ENCODE peak calls at places on chromosomes 7 and 10, in six cellular contexts. One of them, this sample, is unnamed.

GRCh38 chr10:108789911-108790310 is 1133.4 kb downstream of the XPNPEP1 start:
- DNase-seq in B cell: no peak
- DNase-seq in natural killer cell: no peak
- DNase-seq in IMR-90: peak
- DNase-seq in hepatic stellate cell: no peak
- DNase-seq in CD8-positive, alpha-beta T cell: no peak
- DNase-seq in this sample: no peak

GRCh38 chr7:140674356-140674800 is 1.6 kb downstream of the ADCK2 start:
- DNase-seq in B cell: peak
- DNase-seq in natural killer cell: no peak
- DNase-seq in hepatic stellate cell: no peak
- DNase-seq in IMR-90: no peak
- DNase-seq in CD8-positive, alpha-beta T cell: no peak
- DNase-seq in this sample: no peak

GRCh38 chr7:121572615-121573014 is 176.5 kb upstream of the FAM3C start:
- DNase-seq in CD8-positive, alpha-beta T cell: no peak
- DNase-seq in IMR-90: no peak
- DNase-seq in B cell: no peak
- DNase-seq in hepatic stellate cell: no peak
- DNase-seq in natural killer cell: no peak
- DNase-seq in this sample: no peak

GRCh38 chr7:127692200-127692599 is 40.2 kb downstream of the SND1 start:
- DNase-seq in natural killer cell: no peak
- DNase-seq in IMR-90: no peak
- DNase-seq in B cell: no peak
- DNase-seq in CD8-positive, alpha-beta T cell: no peak
- DNase-seq in hepatic stellate cell: no peak
- DNase-seq in this sample: no peak

GRCh38 chr7:125568799-125569198 is 639.2 kb upstream of the POT1 start:
- DNase-seq in B cell: no peak
- DNase-seq in IMR-90: no peak
- DNase-seq in hepatic stellate cell: no peak
- DNase-seq in CD8-positive, alpha-beta T cell: no peak
- DNase-seq in natural killer cell: no peak
- DNase-seq in this sample: no peak

GRCh38 chr7:73739387-73739767 is 775 bp upstream of the ABHD11 start:
- DNase-seq in natural killer cell: no peak
- DNase-seq in IMR-90: no peak
- DNase-seq in CD8-positive, alpha-beta T cell: no peak
- DNase-seq in hepatic stellate cell: no peak
- DNase-seq in B cell: no peak
- DNase-seq in this sample: no peak

GRCh38 chr10:14578060-14578952 is 196.4 kb downstream of the FAM107B start:
- DNase-seq in IMR-90: peak
- DNase-seq in CD8-positive, alpha-beta T cell: no peak
- DNase-seq in B cell: no peak
- DNase-seq in natural killer cell: no peak
- DNase-seq in hepatic stellate cell: peak
- DNase-seq in this sample: no peak

GRCh38 chr7:155280446-155281410 is 16.9 kb upstream of the INSIG1 start:
- DNase-seq in B cell: no peak
- DNase-seq in hepatic stellate cell: no peak
- DNase-seq in natural killer cell: no peak
- DNase-seq in CD8-positive, alpha-beta T cell: no peak
- DNase-seq in IMR-90: no peak
- DNase-seq in this sample: no peak

GRCh38 chr7:16934947-16935742 is 53.4 kb upstream of the AGR3 start:
- DNase-seq in CD8-positive, alpha-beta T cell: no peak
- DNase-seq in hepatic stellate cell: no peak
- DNase-seq in natural killer cell: no peak
- DNase-seq in B cell: no peak
- DNase-seq in IMR-90: peak
- DNase-seq in this sample: no peak

GRCh38 chr7:94183289-94183749 is 179.2 kb upstream of the BET1 start:
- DNase-seq in hepatic stellate cell: peak
- DNase-seq in natural killer cell: no peak
- DNase-seq in IMR-90: peak
- DNase-seq in B cell: no peak
- DNase-seq in CD8-positive, alpha-beta T cell: no peak
- DNase-seq in this sample: peak

GRCh38 chr7:36515847-36516246 is 126.2 kb downstream of the ANLN start:
- DNase-seq in B cell: no peak
- DNase-seq in natural killer cell: no peak
- DNase-seq in hepatic stellate cell: no peak
- DNase-seq in IMR-90: no peak
- DNase-seq in CD8-positive, alpha-beta T cell: no peak
- DNase-seq in this sample: no peak

GRCh38 chr10:100847440-100847839 is 65.3 kb upstream of the SLF2 start:
- DNase-seq in B cell: no peak
- DNase-seq in CD8-positive, alpha-beta T cell: no peak
- DNase-seq in IMR-90: peak
- DNase-seq in hepatic stellate cell: no peak
- DNase-seq in natural killer cell: no peak
- DNase-seq in this sample: no peak

GRCh38 chr7:6284055-6284400 is 11.6 kb upstream of the CYTH3 start:
- DNase-seq in natural killer cell: no peak
- DNase-seq in hepatic stellate cell: no peak
- DNase-seq in IMR-90: no peak
- DNase-seq in CD8-positive, alpha-beta T cell: no peak
- DNase-seq in B cell: no peak
- DNase-seq in this sample: no peak

GRCh38 chr7:84042110-84042539 is 152.5 kb downstream of the SEMA3A start:
- DNase-seq in natural killer cell: no peak
- DNase-seq in IMR-90: peak
- DNase-seq in CD8-positive, alpha-beta T cell: no peak
- DNase-seq in hepatic stellate cell: no peak
- DNase-seq in B cell: no peak
- DNase-seq in this sample: peak

GRCh38 chr10:31274310-31274709 is 44.7 kb upstream of the ZEB1 start:
- DNase-seq in natural killer cell: no peak
- DNase-seq in IMR-90: peak
- DNase-seq in CD8-positive, alpha-beta T cell: no peak
- DNase-seq in hepatic stellate cell: no peak
- DNase-seq in B cell: no peak
- DNase-seq in this sample: no peak

GRCh38 chr7:102933763-102934162 is 21.0 kb downstream of the LRRC17 start:
- DNase-seq in natural killer cell: no peak
- DNase-seq in hepatic stellate cell: peak
- DNase-seq in CD8-positive, alpha-beta T cell: no peak
- DNase-seq in B cell: no peak
- DNase-seq in IMR-90: peak
- DNase-seq in this sample: no peak